ENCODE peak calls at places on chromosomes 16 and 17, in seven cellular contexts. E is fibroblast of lung; A is BE2C; M is AG04450; G is K562; K is heart right ventricle; P is CD8-positive, alpha-beta T cell. C is an unnamed sample.

GRCh38 chr17:416293-417206 is 63.9 kb upstream of the RPH3AL start:
- DNase-seq in G (no peak), K (no peak), A (no peak), P (no peak), E (no peak), M (no peak), C (no peak)

GRCh38 chr17:73393962-73394361 is 82.2 kb upstream of the CDC42EP4 start:
- DNase-seq in P (no peak), K (no peak), G (peak; percentile 44), E (peak; percentile 31), A (peak; percentile 80), M (no peak), C (peak; percentile 40)

GRCh38 chr17:71208111-71208704 is 912.6 kb upstream of the SOX9 start:
- DNase-seq in P (no peak), A (no peak), E (peak; percentile 79), G (no peak), M (no peak), K (no peak), C (no peak)

GRCh38 chr16:49876716-49877129 is 20.8 kb upstream of the ZNF423 start:
- DNase-seq in M (no peak), G (peak; percentile 56), E (no peak), K (peak; percentile 84), P (no peak), A (peak; percentile 34), C (peak; percentile 78)

GRCh38 chr17:6299275-6299674 is 135.6 kb downstream of the AIPL1 start:
- DNase-seq in A (no peak), M (no peak), P (no peak), E (no peak), G (no peak), K (no peak), C (no peak)

GRCh38 chr16:89602273-89602951 is 11.0 kb upstream of the DPEP1 start:
- DNase-seq in M (peak; percentile 72), A (peak; percentile 78), E (peak; percentile 91), K (no peak), P (peak; percentile 51), G (peak; percentile 60), C (peak; percentile 88)

GRCh38 chr17:80782536-80783427 is 208.9 kb upstream of the CHMP6 start:
- DNase-seq in E (peak; percentile 36), A (no peak), P (peak; percentile 48), K (no peak), G (no peak), M (no peak), C (no peak)

GRCh38 chr17:71438631-71439146 is 682.1 kb upstream of the SOX9 start:
- DNase-seq in E (peak; percentile 99), M (peak; percentile 86), P (no peak), G (no peak), K (no peak), A (peak; percentile 54), C (peak; percentile 3)

GRCh38 chr17:29584452-29585079 is 4.9 kb downstream of the GIT1 start:
- DNase-seq in A (no peak), P (no peak), G (no peak), K (peak; percentile 58), E (peak; percentile 27), M (no peak), C (no peak)

GRCh38 chr16:2751577-2752034 is 832 bp upstream of the SRRM2 start:
- DNase-seq in K (no peak), P (no peak), G (peak; percentile 88), E (peak; percentile 20), M (peak; percentile 8), A (peak; percentile 83), C (no peak)

GRCh38 chr17:74478369-74479100 is 12.1 kb downstream of the CD300A start:
- DNase-seq in K (no peak), E (no peak), P (no peak), M (no peak), A (no peak), G (no peak), C (no peak)

GRCh38 chr16:73232555-73233422 is 184.9 kb upstream of the ZFHX3 start:
- DNase-seq in M (peak; percentile 97), P (no peak), E (peak; percentile 97), K (peak; percentile 21), G (peak; percentile 5), A (peak; percentile 59), C (peak; percentile 69)

GRCh38 chr17:77437017-77437416 is 296.2 kb downstream of the SEC14L1 start:
- DNase-seq in E (peak; percentile 78), M (peak; percentile 61), P (no peak), K (peak; percentile 71), G (no peak), A (no peak), C (peak; percentile 62)

GRCh38 chr17:64327201-64327930 is 63.3 kb downstream of the PECAM1 start:
- DNase-seq in G (no peak), K (peak; percentile 55), M (no peak), E (peak; percentile 60), P (no peak), A (no peak), C (no peak)

GRCh38 chr17:19958023-19958422 is 19.6 kb downstream of the AKAP10 start:
- DNase-seq in A (no peak), M (peak; percentile 76), E (peak; percentile 98), G (peak; percentile 7), P (no peak), K (no peak), C (peak; percentile 80)

GRCh38 chr17:30290696-30291570 is 811 bp downstream of the BLMH start:
- DNase-seq in A (peak; percentile 39), P (peak; percentile 20), M (no peak), E (peak; percentile 35), G (peak; percentile 71), K (peak; percentile 28), C (peak; percentile 18)

GRCh38 chr17:64385187-64386083 is 5.2 kb downstream of the PECAM1 start:
- DNase-seq in P (peak; percentile 36), E (peak; percentile 96), M (peak; percentile 15), K (peak; percentile 31), A (no peak), G (peak; percentile 85), C (peak; percentile 33)

GRCh38 chr16:14436410-14436955 is 193.6 kb downstream of the PARN start:
- DNase-seq in P (peak; percentile 4), M (no peak), G (no peak), A (peak; percentile 17), E (no peak), K (no peak), C (no peak)

GRCh38 chr17:17493986-17494466 is 2.2 kb downstream of the RASD1 start:
- DNase-seq in G (no peak), A (no peak), K (no peak), M (no peak), P (no peak), E (no peak), C (no peak)

GRCh38 chr16:19384656-19385055 is 33.0 kb upstream of the TMC5 start:
- DNase-seq in G (no peak), M (no peak), E (no peak), K (no peak), P (no peak), A (no peak), C (no peak)

GRCh38 chr16:1435921-1436697 is 5.2 kb downstream of the PERCC1 start:
- DNase-seq in G (peak; percentile 30), P (no peak), M (no peak), A (peak; percentile 32), E (no peak), K (no peak), C (no peak)

GRCh38 chr16:1759511-1759910 is 11.8 kb downstream of the NME3 start:
- DNase-seq in M (no peak), A (no peak), G (no peak), K (no peak), E (no peak), P (no peak), C (no peak)

GRCh38 chr17:6427284-6427781 is 7.6 kb downstream of the AIPL1 start:
- DNase-seq in K (no peak), A (no peak), G (no peak), M (no peak), E (peak; percentile 62), P (no peak), C (no peak)

DNA sequence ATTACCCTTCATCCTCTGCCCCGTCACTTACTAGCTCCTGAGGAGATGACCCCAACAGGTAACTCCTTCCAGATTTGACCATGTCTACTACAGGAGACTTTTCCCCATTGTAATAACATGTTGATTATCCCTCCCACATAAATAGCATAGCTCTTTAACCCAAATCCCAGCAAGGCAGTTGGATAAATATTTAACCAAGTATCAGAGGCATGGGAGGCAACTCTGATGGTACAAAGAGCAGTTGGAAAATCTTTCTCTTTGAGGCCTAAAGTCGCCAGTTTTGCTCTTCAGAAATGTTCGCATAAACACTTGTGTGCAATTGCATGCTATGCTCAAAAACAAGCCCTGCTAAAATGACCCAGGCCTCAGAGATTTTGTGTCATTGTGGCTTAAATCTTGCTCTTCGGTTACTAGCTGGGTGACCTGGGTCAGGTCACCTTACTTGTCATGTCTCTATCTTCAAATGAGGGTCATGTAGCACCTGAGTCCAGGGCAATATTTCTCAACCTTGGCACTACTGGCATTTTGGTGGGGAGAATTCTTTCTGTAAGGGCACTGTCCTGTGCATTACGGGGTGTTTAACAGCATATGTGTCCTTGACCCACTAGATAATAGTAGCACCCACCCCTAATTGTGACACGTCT is 48.8 kb downstream of the HSD17B2 start:
- DNase-seq in P (no peak), E (no peak), A (no peak), K (no peak), G (no peak), M (no peak), C (no peak)
- H3K27me3 ChIP-seq in P (no peaks in the 10 kb centered on the region), E (no peaks in the 10 kb centered on the region), A (no peaks in the 10 kb centered on the region), K (no peaks in the 10 kb centered on the region), G (no peaks in the 10 kb centered on the region), M (no peaks in the 10 kb centered on the region), C (no peaks in the 10 kb centered on the region)

GRCh38 chr16:12925026-12925425 is 23.6 kb downstream of the SHISA9 start:
- DNase-seq in G (no peak), K (no peak), E (no peak), M (no peak), A (no peak), P (no peak), C (no peak)
- TF ChIP-seq CTCF in G (no peak), K (no peak), E (no peak), M (no peak), A (no peak), P (no peak), C (no peak)

GRCh38 chr17:49993423-49994037 is 1.5 kb downstream of the DLX3 start:
- DNase-seq in G (no peak), E (peak; percentile 23), P (no peak), K (no peak), A (peak; percentile 25), M (no peak), C (no peak)
- H3K27me3 ChIP-seq in G (peaks cover 68% of the 10 kb centered on the region), E (peaks cover 59% of the 10 kb centered on the region), P (peaks cover 31% of the 10 kb centered on the region), K (peaks cover 53% of the 10 kb centered on the region), A (peaks cover 70% of the 10 kb centered on the region), M (peaks cover 83% of the 10 kb centered on the region), C (peaks cover 64% of the 10 kb centered on the region)

GRCh38 chr17:50508573-50509460 is 578 bp downstream of the MYCBPAP start:
- DNase-seq in K (no peak), E (no peak), P (no peak), A (no peak), G (no peak), M (no peak), C (no peak)

GRCh38 chr17:50506298-50506697 is 1.9 kb upstream of the MYCBPAP start:
- DNase-seq in A (no peak), G (no peak), E (no peak), P (no peak), K (no peak), M (no peak), C (no peak)

GRCh38 chr17:50511058-50511457 is 2.8 kb downstream of the MYCBPAP start:
- DNase-seq in E (no peak), A (no peak), K (no peak), M (no peak), P (no peak), G (no peak), C (no peak)

GRCh38 chr17:50505731-50506130 is 2.5 kb upstream of the MYCBPAP start:
- DNase-seq in K (no peak), A (no peak), E (no peak), G (no peak), P (no peak), M (no peak), C (no peak)

GRCh38 chr17:50507871-50508572 is at the start of gene MYCBPAP:
- DNase-seq in P (peak; percentile 68), M (peak; percentile 16), E (peak; percentile 80), G (no peak), A (peak; percentile 64), K (peak; percentile 89), C (peak; percentile 79)
- TF ChIP-seq CTCF in P (no peak), M (peak; percentile 6), E (no peak), G (no peak), A (no peak), K (no peak), C (peak; percentile 34)

C was measured in A673.